ENCODE peak calls at places on chromosomes 3 and 15, in eight cellular contexts. Z, B, F, K, G, R, X and H are unnamed samples.
A peak's percentile ranks its signal among the peaks of the same experiment; 100 is the strongest.

GRCh38 chr15:73165435-73165834 is 113.2 kb downstream of the NEO1 start:
- DNase-seq in F (no peak), B (no peak), K (no peak), X (no peak), G (no peak), R (no peak), Z (no peak), H (no peak)

GRCh38 chr3:10845240-10845761 is 29.3 kb downstream of the SLC6A11 start:
- DNase-seq in X (no peak), R (no peak), G (no peak), F (peak; percentile 34), B (peak; percentile 82), K (no peak), Z (no peak), H (no peak)

GRCh38 chr3:24485511-24485910 is 9.1 kb downstream of the THRB start:
- DNase-seq in X (no peak), Z (peak; percentile 41), F (peak; percentile 21), G (no peak), K (no peak), B (no peak), R (no peak), H (no peak)

GRCh38 chr3:10816019-10816862 is at the start of gene SLC6A11:
- DNase-seq in K (no peak), G (no peak), B (no peak), Z (no peak), X (no peak), F (no peak), R (no peak), H (peak; percentile 54)

GRCh38 chr3:56900801-56901200 is 99.1 kb upstream of the ARHGEF3 start:
- DNase-seq in X (no peak), K (no peak), Z (no peak), B (no peak), G (no peak), F (no peak), R (no peak), H (no peak)

GRCh38 chr3:107992976-107993684 is 97.7 kb downstream of the CD47 start:
- DNase-seq in R (peak; percentile 34), K (no peak), G (no peak), X (no peak), F (no peak), B (no peak), Z (no peak), H (peak; percentile 84)

GRCh38 chr3:24351779-24352469 is 142.7 kb downstream of the THRB start:
- DNase-seq in X (no peak), F (peak; percentile 37), K (peak; percentile 55), R (no peak), B (no peak), Z (no peak), G (peak; percentile 90), H (peak; percentile 51)

GRCh38 chr15:68433551-68433950 is 1.6 kb upstream of the ITGA11 start:
- DNase-seq in Z (no peak), R (no peak), K (no peak), F (no peak), B (no peak), G (no peak), X (no peak), H (peak; percentile 54)

GRCh38 chr15:76313731-76314130 is 2.5 kb upstream of the ETFA start:
- DNase-seq in F (no peak), Z (no peak), B (no peak), G (no peak), K (no peak), X (no peak), R (no peak), H (no peak)

GRCh38 chr15:100060276-100060926 is 281.4 kb downstream of the ADAMTS17 start:
- DNase-seq in K (peak; percentile 58), X (no peak), B (no peak), F (no peak), R (peak; percentile 37), G (peak; percentile 9), Z (peak; percentile 16), H (no peak)

GRCh38 chr3:58111513-58112184 is 99.1 kb downstream of the DNASE1L3 start:
- DNase-seq in K (peak; percentile 91), R (no peak), Z (peak; percentile 81), F (no peak), G (peak; percentile 28), B (no peak), X (no peak), H (no peak)

GRCh38 chr3:67083277-67083676 is 85.2 kb downstream of the KBTBD8 start:
- DNase-seq in G (peak; percentile 50), K (no peak), R (peak; percentile 62), F (no peak), X (peak; percentile 23), B (peak; percentile 27), Z (no peak), H (no peak)

GRCh38 chr15:95894407-95894956 is 436.0 kb upstream of the NR2F2 start:
- DNase-seq in R (no peak), F (no peak), B (no peak), X (no peak), Z (no peak), G (peak; percentile 21), K (no peak), H (no peak)

GRCh38 chr15:52247032-52247431 is 48.6 kb downstream of the MYO5C start:
- DNase-seq in F (no peak), Z (no peak), G (no peak), R (peak; percentile 72), K (no peak), B (peak; percentile 94), X (no peak), H (no peak)

GRCh38 chr3:153166206-153166605 is 4.2 kb downstream of the RAP2B start:
- DNase-seq in G (peak; percentile 91), Z (no peak), B (peak; percentile 62), X (no peak), F (no peak), K (no peak), R (peak; percentile 33), H (no peak)

GRCh38 chr3:44525060-44525459 is 29.9 kb upstream of the ZKSCAN7 start:
- DNase-seq in K (no peak), X (no peak), R (no peak), F (no peak), G (no peak), B (no peak), Z (no peak), H (no peak)

GRCh38 chr3:59515936-59516335 is 466.1 kb upstream of the CFAP20DC start:
- DNase-seq in B (no peak), G (no peak), X (no peak), K (no peak), F (no peak), R (no peak), Z (no peak), H (no peak)

DNA sequence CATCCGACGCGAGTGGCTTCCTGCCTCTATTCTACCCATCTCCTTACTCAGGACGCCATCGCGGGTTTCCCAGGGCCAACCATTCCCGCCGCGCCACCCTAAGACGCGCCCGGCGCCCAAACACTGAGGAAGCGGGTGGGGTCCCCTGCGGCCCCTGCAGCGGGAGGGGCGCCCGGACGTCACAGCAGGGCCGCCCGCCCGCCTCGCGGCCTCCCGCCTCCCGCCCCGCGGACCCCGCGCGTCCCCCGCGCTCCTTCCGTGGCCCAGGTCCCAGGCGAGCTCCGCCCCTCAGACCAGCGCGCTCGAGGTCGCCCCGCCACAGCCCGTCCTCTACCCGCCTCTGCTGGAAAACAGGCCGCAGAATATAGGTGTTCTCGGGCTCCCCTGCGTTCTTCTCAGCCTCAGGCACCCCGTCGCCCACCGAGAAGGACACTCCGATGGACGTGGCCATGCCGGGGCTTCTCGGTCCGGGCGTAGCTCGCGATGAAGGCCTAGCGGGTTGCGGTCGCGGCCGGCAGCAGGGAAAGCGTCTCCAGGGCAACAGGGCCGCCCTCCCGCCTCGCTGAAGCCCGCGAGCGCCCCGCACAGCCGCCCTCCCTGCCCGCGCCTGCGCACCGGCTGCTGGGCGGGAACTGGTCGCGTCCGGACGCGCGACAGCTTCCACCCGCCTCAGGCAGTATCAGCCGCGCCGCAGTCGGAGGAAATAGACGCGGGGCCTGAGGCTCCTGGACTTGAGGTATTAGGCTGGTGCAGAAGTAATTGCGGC is at the start of gene DYNLT2B:
- DNase-seq in Z (peak; percentile 91), R (peak; percentile 84), G (peak; percentile 94), X (peak; percentile 84), B (peak; percentile 94), K (peak; percentile 86), F (peak; percentile 87), H (peak; percentile 72)
- TF ChIP-seq POLR2A in Z (peak; percentile 74), R (no peak), G (peak; percentile 96), X (peak; percentile 58), B (peak; percentile 94), K (peak; percentile 87), F (peak; percentile 76), H (no peak)

DNA sequence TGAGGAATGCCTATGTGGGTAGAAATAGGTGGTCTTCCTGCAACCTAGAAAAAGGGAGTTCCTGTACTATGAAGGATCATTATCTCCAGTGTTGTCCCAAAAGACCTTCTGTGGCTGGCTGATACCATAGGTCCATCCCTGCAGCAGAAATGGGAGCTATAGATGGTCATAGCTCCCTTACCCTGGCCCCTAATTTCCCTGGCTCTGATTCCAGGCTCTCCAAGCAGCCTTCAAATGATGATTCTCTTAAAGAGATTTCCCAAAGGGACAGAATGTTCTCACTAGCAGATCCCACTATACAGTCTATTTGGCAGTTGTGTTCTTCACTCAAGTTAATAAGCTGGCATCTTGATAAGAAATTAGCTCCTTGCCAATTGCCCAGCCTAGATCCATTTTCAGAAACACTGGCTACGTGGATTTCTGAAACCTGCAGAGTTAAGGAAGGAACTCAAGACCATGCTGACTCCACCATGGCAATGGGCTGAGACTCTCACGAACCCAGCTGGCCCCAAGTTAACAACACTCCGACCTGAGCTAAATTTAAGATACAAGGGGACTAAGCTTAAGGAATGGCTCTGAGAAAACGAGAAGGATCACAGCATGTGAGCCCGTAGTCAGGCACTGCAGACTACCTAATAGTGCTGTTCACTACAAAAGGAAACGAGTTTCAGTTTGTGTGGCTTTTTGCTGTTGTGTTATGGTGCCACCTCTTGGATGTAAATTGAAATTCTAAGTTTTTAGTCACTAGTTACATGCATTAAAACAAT is 11.4 kb downstream of the C15orf40 start:
- DNase-seq in R (peak; percentile 69), Z (no peak), B (peak; percentile 78), K (peak; percentile 44), F (peak; percentile 32), X (no peak), G (peak; percentile 71), H (no peak)
- H3K4me3 ChIP-seq in R (peak overlapping the region; percentile 24), Z (no peak overlapping the region), B (no peak overlapping the region), K (no peak overlapping the region), F (peak overlapping the region; percentile 41), X (no peak overlapping the region), G (peak overlapping the region; percentile 36), H (no peak overlapping the region)

GRCh38 chr15:37653018-37653417 is 281.4 kb upstream of the TMCO5A start:
- DNase-seq in X (no peak), K (no peak), F (no peak), Z (no peak), G (no peak), B (no peak), R (no peak), H (no peak)
- TF ChIP-seq CTCF in X (no peak), K (no peak), F (no peak), Z (no peak), G (no peak), B (no peak), R (no peak), H (no peak)

DNA sequence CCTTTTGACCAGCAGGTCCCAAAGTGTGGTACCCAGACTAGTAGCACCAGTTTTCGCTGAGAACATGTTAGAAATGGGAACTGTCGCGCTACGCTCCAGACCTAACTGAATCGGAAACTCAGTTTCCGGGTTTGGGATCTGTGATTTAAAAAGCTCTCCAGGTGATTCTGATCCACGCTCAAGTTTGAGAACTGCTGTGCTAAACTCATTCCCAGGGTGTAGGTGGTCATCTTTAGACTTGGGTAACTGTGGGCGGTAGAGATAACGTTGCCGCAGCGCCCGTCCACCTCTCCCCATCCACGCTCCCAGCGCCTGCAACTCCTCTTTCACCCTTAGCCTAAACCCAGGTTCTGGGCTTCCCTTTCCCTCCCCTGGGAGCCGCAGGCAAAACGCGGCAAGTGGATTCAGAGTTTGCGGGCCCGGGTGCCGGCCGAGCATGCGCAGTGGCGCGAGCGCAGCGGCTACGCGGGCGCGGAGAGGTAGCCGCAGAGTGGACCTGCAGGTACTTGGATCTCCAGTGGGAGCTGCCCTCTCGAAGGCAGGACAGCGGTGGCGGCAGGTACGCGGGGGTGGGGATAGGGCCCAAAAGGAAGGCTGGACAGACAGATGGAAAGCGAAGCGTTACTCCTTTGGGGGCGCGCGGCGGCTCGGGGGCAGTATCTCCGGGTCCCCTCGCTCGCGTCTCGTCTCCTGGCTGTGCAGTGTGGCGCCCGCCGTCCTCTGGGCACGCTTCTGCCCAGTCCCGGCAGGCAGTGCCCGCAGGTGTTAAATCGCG is at the start of gene PLS1:
- DNase-seq in R (peak; percentile 70), X (peak; percentile 71), G (peak; percentile 88), F (peak; percentile 88), Z (peak; percentile 93), B (peak; percentile 90), K (peak; percentile 91), H (peak; percentile 69)
- TF ChIP-seq POLR2A in R (peak; percentile 42), X (peak; percentile 88), G (peak; percentile 52), F (peak; percentile 85), Z (peak; percentile 91), B (peak; percentile 31), K (peak; percentile 93), H (no peak)